ENCODE peak calls at places on chromosomes 2 and 18, in seven cellular contexts. U is RWPE1, T is caudate nucleus, X is Panc1, M is A549, Z is heart right ventricle, D is suprapubic skin. W is an unnamed sample.

GRCh38 chr2:241637233-241638062 is at the start of gene ATG4B:
- DNase-seq in U (peak), T (peak), X (peak), M (peak), Z (peak), D (peak), W (peak)

GRCh38 chr18:3623769-3624545 is 174.0 kb downstream of the TGIF1 start:
- DNase-seq in U (peak), T (no peak), X (peak), M (peak), Z (peak), D (peak), W (no peak)

GRCh38 chr18:45666520-45666919 is 51.2 kb downstream of the SLC14A2 start:
- DNase-seq in U (no peak), T (no peak), X (no peak), M (no peak), Z (no peak), D (no peak), W (no peak)

GRCh38 chr2:74876081-74876886 is 42.4 kb downstream of the HK2 start:
- DNase-seq in U (peak), T (no peak), X (no peak), M (peak), Z (peak), D (no peak), W (no peak)

GRCh38 chr2:191617589-191617988 is 60.3 kb upstream of the NABP1 start:
- DNase-seq in U (no peak), T (no peak), X (no peak), M (no peak), Z (no peak), D (no peak), W (no peak)

GRCh38 chr2:239298126-239298804 is 102.6 kb downstream of the HDAC4 start:
- DNase-seq in U (no peak), T (no peak), X (no peak), M (no peak), Z (no peak), D (peak), W (no peak)

GRCh38 chr2:169354244-169354643 is 8.1 kb downstream of the LRP2 start:
- DNase-seq in U (no peak), T (no peak), X (no peak), M (no peak), Z (no peak), D (no peak), W (no peak)

GRCh38 chr2:113720167-113720566 is 36.3 kb downstream of the SLC35F5 start:
- DNase-seq in U (peak), T (no peak), X (no peak), M (peak), Z (no peak), D (no peak), W (no peak)

GRCh38 chr2:239691720-239692119 is 290.9 kb upstream of the HDAC4 start:
- DNase-seq in U (no peak), T (no peak), X (no peak), M (no peak), Z (no peak), D (peak), W (no peak)

GRCh38 chr2:171404719-171405118 is 29.1 kb downstream of the METTL8 start:
- DNase-seq in U (no peak), T (no peak), X (no peak), M (no peak), Z (no peak), D (no peak), W (no peak)

GRCh38 chr2:25041307-25041927 is 459 bp upstream of the EFR3B start:
- DNase-seq in U (peak), T (peak), X (peak), M (peak), Z (peak), D (peak), W (peak)

GRCh38 chr18:33495278-33495677 is 54.8 kb upstream of the CCDC178 start:
- DNase-seq in U (peak), T (no peak), X (peak), M (peak), Z (no peak), D (no peak), W (no peak)

GRCh38 chr18:10010611-10011015 is 96.8 kb downstream of the VAPA start:
- DNase-seq in U (no peak), T (peak), X (no peak), M (peak), Z (peak), D (peak), W (no peak)

DNA sequence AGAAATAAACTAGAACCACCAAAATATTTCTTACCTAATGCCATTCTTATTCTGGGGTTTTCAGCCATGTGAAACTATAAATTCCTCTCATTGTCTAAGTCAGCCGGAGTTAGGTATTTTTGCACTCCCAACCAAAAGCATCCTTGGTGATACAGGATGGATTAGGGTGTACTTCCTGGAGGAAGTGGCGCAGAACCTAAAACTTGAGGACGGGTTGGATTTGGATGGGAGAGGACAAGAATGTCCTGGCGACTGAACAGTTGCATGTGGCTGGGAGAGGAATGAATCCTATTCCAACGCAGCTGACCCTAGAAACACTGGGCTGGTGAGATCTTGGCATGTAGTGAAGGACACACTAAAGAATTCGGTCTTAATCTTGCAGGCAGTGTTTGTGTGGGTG is 58.5 kb downstream of the E2F6 start:
- DNase-seq in U (no peak), T (no peak), X (no peak), M (no peak), Z (no peak), D (no peak), W (no peak)
- H3K27ac ChIP-seq in U (no peak), T (peak), X (no peak), M (no peak), Z (peak), D (no peak), W (peak)

DNA sequence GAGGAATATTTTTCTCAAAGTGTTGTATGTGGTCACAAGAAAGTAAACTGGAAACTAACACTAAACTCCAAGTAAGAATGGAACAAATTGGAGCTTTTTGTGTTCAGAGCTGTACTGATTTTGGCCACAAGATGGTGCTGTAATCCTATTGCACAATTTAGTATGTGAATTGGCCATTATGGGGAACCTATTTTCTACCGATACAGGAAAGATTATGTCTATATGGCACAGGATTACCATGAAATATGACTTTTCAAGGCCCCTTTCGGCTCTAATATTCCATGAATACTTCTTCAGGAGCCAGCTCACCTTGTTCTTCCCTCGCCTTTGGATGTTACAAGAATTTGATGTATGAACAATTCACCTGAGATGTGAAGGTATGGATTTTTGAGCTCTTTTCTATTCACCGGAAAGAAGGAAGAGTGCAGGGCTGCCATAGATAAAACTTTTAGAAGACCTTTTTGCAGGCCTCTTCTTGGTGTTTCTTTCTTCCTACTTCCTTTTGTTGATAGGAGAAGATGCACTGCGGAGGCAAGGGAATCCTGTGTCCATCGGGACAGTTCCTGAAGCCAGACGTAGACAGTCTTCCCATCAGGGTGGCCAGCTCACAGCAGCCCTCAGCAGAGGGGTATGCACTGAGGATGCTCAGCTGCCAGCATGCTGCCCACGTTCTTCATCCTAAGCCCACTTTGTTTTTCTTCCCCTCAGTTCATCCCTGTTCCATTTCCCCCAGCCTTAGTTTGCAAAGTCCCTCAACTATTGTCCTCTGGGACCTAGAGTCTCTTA is 13.3 kb downstream of the MRPL44 start:
- DNase-seq in U (peak), T (no peak), X (peak), M (peak), Z (peak), D (no peak), W (peak)
- H3K27ac ChIP-seq in U (peak), T (no peak), X (no peak), M (no peak), Z (no peak), D (no peak), W (no peak)

DNA sequence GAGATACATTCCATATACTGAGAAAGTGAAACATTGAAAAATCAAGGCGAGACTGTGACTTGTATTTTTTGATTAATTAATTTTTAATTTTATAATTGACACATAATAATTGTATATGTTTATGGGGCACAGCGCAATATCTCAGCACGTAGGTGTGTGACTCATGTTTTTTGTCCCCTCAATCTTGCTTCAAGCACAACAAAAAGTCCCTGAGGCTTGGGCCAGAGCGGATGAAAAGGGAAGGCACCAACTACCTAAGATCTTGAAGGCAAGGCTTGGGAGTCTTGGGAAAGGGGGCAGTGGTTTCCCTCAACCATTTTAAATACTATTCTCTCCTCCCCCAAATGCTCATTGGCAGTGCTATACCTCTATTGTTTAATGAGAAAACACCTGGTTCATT is 9.9 kb downstream of the SGPP2 start:
- DNase-seq in U (no peak), T (no peak), X (no peak), M (no peak), Z (no peak), D (no peak), W (no peak)
- H3K27ac ChIP-seq in U (no peak), T (peak), X (no peak), M (no peak), Z (no peak), D (no peak), W (no peak)

DNA sequence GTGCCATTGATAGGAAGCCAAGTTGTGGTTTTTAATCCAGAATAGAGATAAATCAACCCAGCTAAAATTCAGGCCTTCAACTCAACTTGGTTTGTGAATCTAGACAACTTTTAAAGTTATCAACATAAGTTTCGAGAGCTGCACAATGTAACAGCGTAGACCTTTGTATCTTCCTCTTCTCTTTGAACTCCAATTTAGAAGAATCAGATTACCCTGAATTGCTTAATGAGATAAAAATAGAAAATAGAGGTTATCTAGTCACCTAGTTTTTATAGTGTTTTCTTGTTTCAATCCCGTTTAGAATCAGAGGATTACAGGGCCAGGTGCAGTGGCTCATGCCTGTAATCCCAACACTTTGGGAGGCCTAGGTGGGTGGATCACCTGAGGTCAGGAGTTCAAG is 12.3 kb downstream of the MOGAT1 start:
- DNase-seq in U (no peak), T (no peak), X (no peak), M (no peak), Z (no peak), D (no peak), W (no peak)
- H3K27ac ChIP-seq in U (no peak), T (no peak), X (no peak), M (no peak), Z (no peak), D (no peak), W (no peak)

DNA sequence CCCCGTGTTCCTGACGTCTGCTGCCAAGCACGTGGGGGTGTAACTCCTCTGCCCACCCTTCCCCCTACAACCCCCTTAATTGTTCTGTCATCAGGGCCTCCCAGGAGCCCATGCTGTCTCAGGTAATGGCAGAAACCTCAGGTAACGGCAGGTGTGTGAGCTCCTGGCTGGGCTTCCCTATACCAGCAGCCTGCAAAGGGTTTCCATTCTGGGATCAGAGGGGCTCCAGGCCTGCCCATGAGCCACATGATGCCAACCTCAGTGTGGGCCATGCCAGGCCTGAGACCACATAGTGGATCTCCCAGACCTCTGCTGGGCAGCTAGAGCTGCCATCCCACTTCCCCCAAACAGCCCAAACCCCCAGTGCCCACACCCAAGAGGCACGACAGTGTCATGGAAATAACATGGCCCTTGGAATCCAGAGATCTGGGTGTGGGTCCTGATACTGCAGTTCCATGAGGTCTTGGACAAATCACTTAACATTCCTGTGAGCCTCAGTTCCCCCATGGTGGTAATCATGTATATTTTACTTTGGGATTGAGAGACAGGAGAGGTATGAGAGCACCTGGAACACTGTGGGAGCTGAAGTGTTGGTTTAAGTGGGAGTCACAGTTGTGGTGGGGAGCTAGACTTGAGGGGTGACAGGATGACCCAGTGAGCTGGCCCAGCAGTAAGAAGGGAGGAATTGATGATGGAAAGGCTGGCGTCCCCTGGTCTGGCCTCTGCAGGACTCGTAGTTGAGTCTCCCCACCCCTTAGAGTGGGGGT is 59.6 kb downstream of the ATOH8 start:
- DNase-seq in U (no peak), T (no peak), X (no peak), M (no peak), Z (no peak), D (peak), W (no peak)
- H3K27ac ChIP-seq in U (no peak), T (no peak), X (no peak), M (peak), Z (no peak), D (no peak), W (no peak)

DNA sequence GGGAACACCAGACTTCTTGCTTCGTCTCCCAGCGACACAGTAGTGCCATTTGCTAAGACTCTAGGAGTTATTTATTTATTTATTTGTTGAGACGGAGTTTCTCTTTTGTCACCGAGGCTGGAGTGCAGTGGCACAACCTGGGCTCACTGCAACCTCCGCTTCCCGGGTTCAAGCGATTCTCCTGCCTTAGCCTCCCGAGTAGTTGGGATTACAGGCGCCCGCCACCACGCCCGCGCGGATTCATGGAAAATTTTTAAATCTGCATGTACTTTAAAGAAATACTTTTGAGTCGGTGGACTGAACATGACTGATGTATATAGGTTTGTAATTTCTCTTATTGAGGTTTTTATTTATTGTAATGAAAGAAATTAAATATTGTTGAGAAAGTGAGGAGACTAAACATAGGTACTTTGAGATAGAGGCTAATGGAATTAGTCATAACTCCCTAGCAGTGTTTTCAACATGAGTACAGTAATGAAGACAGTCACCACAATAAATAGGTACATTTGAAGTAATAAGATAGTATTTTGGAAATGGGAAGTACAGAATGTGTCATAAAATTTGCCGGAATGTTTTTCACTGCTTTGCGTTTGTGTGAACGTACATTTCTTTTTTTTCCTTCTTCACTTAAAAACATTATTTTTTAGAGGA is 983 bp downstream of the MTX2 start:
- DNase-seq in U (peak), T (no peak), X (no peak), M (no peak), Z (no peak), D (no peak), W (no peak)
- H3K27ac ChIP-seq in U (peak), T (no peak), X (peak), M (peak), Z (peak), D (no peak), W (no peak)

GRCh38 chr2:27844821-27845255 is 45.3 kb downstream of the RBKS start:
- DNase-seq in U (peak), T (no peak), X (no peak), M (no peak), Z (no peak), D (no peak), W (no peak)

GRCh38 chr2:27855476-27855875 is 34.7 kb downstream of the RBKS start:
- DNase-seq in U (peak), T (no peak), X (peak), M (peak), Z (no peak), D (no peak), W (no peak)

GRCh38 chr2:27843992-27844391 is 46.2 kb downstream of the RBKS start:
- DNase-seq in U (no peak), T (no peak), X (no peak), M (no peak), Z (no peak), D (no peak), W (no peak)

GRCh38 chr2:27854224-27854623 is 36.0 kb downstream of the RBKS start:
- DNase-seq in U (no peak), T (no peak), X (no peak), M (no peak), Z (no peak), D (no peak), W (no peak)

DNA sequence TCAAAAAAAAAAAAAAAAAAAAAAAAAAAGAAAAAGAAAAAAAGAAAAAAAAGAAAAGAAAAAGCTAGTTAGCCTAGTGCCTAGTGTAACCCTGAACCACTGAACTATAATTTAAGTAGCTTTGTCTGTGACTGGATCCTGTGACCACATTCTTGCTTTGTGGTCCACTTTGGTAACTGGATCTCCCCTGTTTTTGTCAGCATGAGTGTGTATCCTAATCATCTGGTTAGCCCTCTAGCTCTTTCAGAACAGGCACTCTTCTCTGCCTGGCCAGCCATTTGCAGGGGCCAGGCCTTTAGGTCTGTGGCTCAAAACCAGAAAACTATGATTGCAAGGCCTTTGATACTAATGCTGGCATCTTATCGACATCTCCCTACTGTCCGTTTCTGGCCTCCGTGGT is 40.6 kb downstream of the RBKS start:
- DNase-seq in U (no peak), T (no peak), X (no peak), M (no peak), Z (no peak), D (no peak), W (no peak)
- H3K27ac ChIP-seq in U (no peak), T (no peak), X (no peak), M (no peak), Z (no peak), D (no peak), W (no peak)

W was measured in dorsolateral prefrontal cortex.